ENCODE peak calls at places on chromosomes 4 and X, in six cellular contexts. L, Q, B, P, R and C are unnamed samples.

GRCh38 chr4:43732829-43733426 is 715.7 kb downstream of the KCTD8 start:
- DNase-seq in L (no peak), Q (no peak), B (no peak), P (no peak), R (no peak), C (no peak)

GRCh38 chr4:140368686-140369085 is 4.8 kb upstream of the SCOC start:
- DNase-seq in L (no peak), Q (no peak), B (no peak), P (no peak), R (no peak), C (no peak)

GRCh38 chr4:104592894-104593470 is 98.3 kb upstream of the CXXC4 start:
- DNase-seq in L (no peak), Q (no peak), B (peak; percentile 90), P (peak; percentile 41), R (peak; percentile 76), C (no peak)

GRCh38 chrX:79107891-79108718 is 36.4 kb upstream of the GPR174 start:
- DNase-seq in L (no peak), Q (no peak), B (no peak), P (no peak), R (peak; percentile 53), C (no peak)

GRCh38 chr4:72112514-72113156 is 80.8 kb downstream of the NPFFR2 start:
- DNase-seq in L (no peak), Q (no peak), B (peak; percentile 21), P (no peak), R (peak; percentile 31), C (no peak)

GRCh38 chr4:176579233-176579632 is 213.5 kb downstream of the VEGFC start:
- DNase-seq in L (no peak), Q (no peak), B (no peak), P (peak; percentile 7), R (no peak), C (no peak)

GRCh38 chrX:119826399-119826959 is 26.3 kb downstream of the UPF3B start:
- DNase-seq in L (no peak), Q (no peak), B (peak; percentile 28), P (peak; percentile 5), R (no peak), C (no peak)

GRCh38 chr4:184473515-184474260 is 662 bp downstream of the IRF2 start:
- DNase-seq in L (peak; percentile 37), Q (peak; percentile 55), B (peak; percentile 47), P (peak; percentile 61), R (peak; percentile 58), C (peak; percentile 50)

GRCh38 chrX:107442914-107443527 is 6.4 kb upstream of the FRMPD3 start:
- DNase-seq in L (no peak), Q (no peak), B (no peak), P (no peak), R (no peak), C (peak; percentile 47)

GRCh38 chr4:1079711-1080265 is 33.6 kb downstream of the RNF212 start:
- DNase-seq in L (no peak), Q (no peak), B (no peak), P (no peak), R (no peak), C (no peak)

GRCh38 chrX:108892501-108892900 is 156.1 kb upstream of the IRS4 start:
- DNase-seq in L (no peak), Q (no peak), B (no peak), P (no peak), R (no peak), C (no peak)

GRCh38 chr4:166435449-166435848 is 562.4 kb downstream of the TLL1 start:
- DNase-seq in L (no peak), Q (no peak), B (peak; percentile 77), P (no peak), R (no peak), C (no peak)

GRCh38 chr4:185307136-185307950 is 88.4 kb downstream of the LRP2BP start:
- DNase-seq in L (peak; percentile 12), Q (no peak), B (no peak), P (peak; percentile 51), R (no peak), C (no peak)

GRCh38 chr4:185921583-185922555 is 109.9 kb upstream of the SORBS2 start:
- DNase-seq in L (no peak), Q (no peak), B (peak; percentile 37), P (no peak), R (no peak), C (no peak)

DNA sequence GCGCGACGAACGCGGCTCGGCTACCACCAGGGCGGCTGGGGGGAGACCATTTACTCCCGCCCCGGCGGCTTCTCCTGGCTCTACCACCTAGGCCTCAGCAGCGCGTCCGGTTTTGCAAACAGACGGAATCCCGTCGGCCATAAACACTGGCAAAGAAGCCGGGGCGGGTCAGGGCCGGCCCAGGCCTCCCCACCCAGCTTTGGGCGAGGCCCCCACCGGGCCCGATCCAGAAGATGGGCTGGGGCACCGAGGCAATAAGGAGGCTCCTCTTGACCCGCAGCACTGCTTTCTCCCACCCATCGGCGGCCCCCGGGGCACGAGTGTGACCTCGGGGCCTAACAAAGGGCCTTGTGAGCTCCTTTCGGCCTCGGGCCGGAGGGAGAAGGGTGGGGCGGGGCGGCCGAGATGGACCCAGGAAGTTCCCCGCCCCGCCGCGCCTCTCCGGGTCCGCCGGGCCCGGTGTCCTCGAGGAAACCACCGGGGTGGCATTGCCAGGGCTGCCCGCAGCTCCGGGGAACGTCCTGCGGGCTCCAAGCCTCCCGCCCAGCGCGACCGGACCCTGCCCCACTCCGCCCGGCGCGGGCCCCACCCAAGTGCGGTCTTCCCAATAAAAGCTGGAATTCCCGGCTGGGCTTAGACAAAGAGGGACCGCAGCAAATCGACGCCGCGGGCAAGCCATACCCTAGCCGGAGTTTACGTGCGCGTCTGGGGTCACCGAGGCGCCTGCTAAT is 5.9 kb downstream of the BCOR start:
- DNase-seq in L (no peak), Q (no peak), B (no peak), P (no peak), R (no peak), C (peak; percentile 68)
- H3K4me1 ChIP-seq in L (no peaks in the 10 kb centered on the region), Q (peaks cover 15% of the 10 kb centered on the region), B (peaks cover 53% of the 10 kb centered on the region), P (peaks cover 31% of the 10 kb centered on the region), R (peaks cover 37% of the 10 kb centered on the region), C (peaks cover 5% of the 10 kb centered on the region)

DNA sequence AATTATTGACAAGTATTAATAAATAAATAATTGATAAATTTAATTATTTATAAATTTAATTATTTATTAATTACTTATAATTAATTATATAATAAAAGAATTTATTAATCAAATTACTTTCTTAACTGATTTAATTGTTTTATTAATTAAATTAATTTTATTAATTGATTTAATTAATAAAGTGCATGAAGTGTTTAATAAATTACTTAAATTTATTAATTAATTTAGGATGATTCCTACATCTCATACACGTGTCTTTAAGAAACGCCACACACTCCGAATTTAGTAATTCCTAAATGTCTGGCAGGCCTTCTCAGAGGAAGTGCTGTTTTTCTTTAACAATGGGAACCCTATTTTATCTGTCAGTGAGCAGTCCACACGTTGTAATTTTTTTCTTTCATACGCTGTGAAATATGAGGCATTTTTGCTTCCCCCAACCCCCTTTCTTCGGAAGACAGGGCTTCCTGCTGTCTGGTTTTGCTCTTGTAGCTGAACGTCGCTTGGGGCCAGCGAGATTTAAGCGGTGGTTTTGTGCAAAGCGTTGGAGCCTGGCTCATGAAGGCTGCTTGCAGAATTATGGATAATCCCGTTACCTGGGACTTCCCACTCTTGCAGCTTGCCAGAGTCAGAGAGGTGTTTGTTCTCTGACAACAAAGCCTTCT is 46.8 kb downstream of the CRLF2 start:
- DNase-seq in L (no peak), Q (no peak), B (peak; percentile 9), P (no peak), R (peak; percentile 76), C (no peak)
- H3K4me3 ChIP-seq in L (no peak overlapping the region), Q (no peak overlapping the region), B (no peak overlapping the region), P (no peak overlapping the region), R (no peak overlapping the region), C (no peak overlapping the region)

DNA sequence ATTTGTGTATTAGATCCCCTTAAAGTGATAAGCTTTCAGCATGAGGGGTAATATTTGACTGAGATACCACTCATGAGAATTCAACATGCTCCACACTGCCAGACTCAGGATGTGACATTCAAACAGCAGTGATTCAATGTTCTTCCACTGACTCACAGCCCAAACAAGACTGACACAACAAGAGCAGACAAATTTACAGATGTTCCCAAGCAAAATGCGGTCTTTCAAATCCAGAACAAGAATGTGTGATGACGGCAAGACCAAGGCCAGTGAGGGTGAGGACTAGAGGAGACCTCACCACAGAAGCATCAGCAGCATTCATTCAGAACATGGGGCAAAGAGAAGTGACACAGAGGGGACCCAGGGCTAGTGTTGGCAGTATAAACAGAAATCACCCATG is 99.3 kb upstream of the GRIA3 start:
- DNase-seq in L (no peak), Q (no peak), B (no peak), P (no peak), R (no peak), C (no peak)
- H3K4me1 ChIP-seq in L (no peaks in the 10 kb centered on the region), Q (no peaks in the 10 kb centered on the region), B (no peaks in the 10 kb centered on the region), P (peaks cover 8% of the 10 kb centered on the region), R (no peaks in the 10 kb centered on the region), C (no peaks in the 10 kb centered on the region)

DNA sequence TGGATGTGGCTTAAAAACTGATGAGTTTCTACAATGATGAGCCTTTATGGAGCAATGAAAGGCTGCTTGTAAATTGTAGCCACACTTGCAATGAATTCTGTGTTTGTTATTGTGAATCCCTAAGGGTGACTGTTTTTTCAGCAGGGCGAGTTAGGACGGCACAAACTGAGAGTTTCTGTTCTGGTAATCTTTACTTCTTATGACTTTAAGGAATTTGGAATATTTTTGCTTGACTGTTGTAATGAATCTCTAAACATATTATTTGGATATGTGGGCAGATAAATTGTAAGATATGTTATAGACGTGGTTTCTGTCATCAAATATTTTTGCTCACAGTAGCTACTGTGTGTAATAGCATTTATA is 22.2 kb downstream of the RBPJ start:
- DNase-seq in L (no peak), Q (no peak), B (peak; percentile 12), P (no peak), R (no peak), C (no peak)
- H3K4me3 ChIP-seq in L (no peak overlapping the region), Q (no peak overlapping the region), B (no peak overlapping the region), P (no peak overlapping the region), R (no peak overlapping the region), C (no peak overlapping the region)

GRCh38 chr4:98625920-98626319 is 32.5 kb downstream of the TSPAN5 start:
- DNase-seq in L (no peak), Q (no peak), B (no peak), P (no peak), R (no peak), C (no peak)
- H3K4me1 ChIP-seq in L (no peaks in the 10 kb centered on the region), Q (no peaks in the 10 kb centered on the region), B (peaks cover 10% of the 10 kb centered on the region), P (peaks cover 34% of the 10 kb centered on the region), R (peaks cover 16% of the 10 kb centered on the region), C (no peaks in the 10 kb centered on the region)

DNA sequence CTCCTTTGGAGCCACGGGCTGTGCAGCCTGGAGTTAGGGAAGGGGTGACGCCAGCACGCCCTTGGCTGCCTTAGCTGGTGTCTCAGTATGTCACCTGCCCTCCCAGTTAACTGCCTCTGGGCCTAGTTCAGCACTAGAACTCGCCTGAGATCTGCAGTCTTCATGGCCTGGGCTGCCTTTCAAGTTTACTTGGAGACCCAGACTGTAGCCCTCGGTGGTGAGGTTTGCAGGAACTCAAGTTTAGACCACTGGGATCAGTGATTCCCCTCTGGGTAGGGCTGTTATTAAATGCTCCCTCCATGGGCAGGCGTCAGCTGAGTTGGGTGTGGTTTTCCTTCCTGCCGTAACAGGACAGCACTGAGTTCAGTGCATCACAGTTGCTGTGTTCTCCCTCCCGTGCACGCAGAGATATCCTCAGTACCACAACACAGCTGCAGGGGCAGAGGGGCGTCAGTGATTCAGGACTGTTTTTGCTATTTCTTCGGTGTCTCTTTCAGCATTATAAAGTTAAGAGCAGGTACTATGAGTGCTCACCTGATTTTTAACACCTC is 30.5 kb downstream of the PLAC8 start:
- DNase-seq in L (no peak), Q (no peak), B (peak; percentile 22), P (peak; percentile 50), R (no peak), C (no peak)
- H3K4me3 ChIP-seq in L (no peak overlapping the region), Q (no peak overlapping the region), B (no peak overlapping the region), P (no peak overlapping the region), R (no peak overlapping the region), C (no peak overlapping the region)